ENCODE peak calls at places on chromosomes 6 and 20, in ten cellular contexts. N is neuronal stem cell, Q is breast epithelium, Y is left ventricle myocardium inferior, W is lung, O is pancreas, L is PC-3, C is endothelial cell of umbilical vein, H is heart left ventricle, E is RWPE2. Z is an unnamed sample.

GRCh38 chr6:114042267-114043075 is 71.5 kb upstream of the HDAC2 start:
- DNase-seq in E (no peak), Y (no peak), C (no peak), N (no peak), W (no peak), O (no peak), Q (no peak), L (no peak), H (no peak), Z (no peak)

GRCh38 chr6:138541793-138542481 is 42.6 kb upstream of the NHSL1 start:
- DNase-seq in N (no peak), Q (no peak), Y (no peak), C (peak; percentile 41), H (no peak), O (no peak), E (no peak), L (no peak), W (no peak), Z (no peak)

GRCh38 chr6:7271205-7271534 is 41.8 kb downstream of the SSR1 start:
- DNase-seq in Y (no peak), N (no peak), O (no peak), H (no peak), C (no peak), W (no peak), Q (no peak), E (no peak), L (no peak), Z (no peak)

GRCh38 chr6:40205801-40206200 is 271.5 kb upstream of the MOCS1 start:
- DNase-seq in E (no peak), Y (no peak), L (no peak), C (no peak), Q (no peak), O (no peak), H (no peak), N (no peak), W (no peak), Z (no peak)

GRCh38 chr6:150599199-150600002 is at the start of gene PLEKHG1:
- DNase-seq in L (peak; percentile 62), C (peak; percentile 58), O (peak; percentile 68), H (peak; percentile 83), Y (peak; percentile 80), N (peak; percentile 53), Q (peak; percentile 59), E (no peak), W (peak; percentile 69), Z (peak; percentile 96)

GRCh38 chr6:33621396-33622388 is 570 bp downstream of the ITPR3 start:
- DNase-seq in N (no peak), W (peak; percentile 77), E (no peak), Y (peak; percentile 58), H (no peak), O (peak; percentile 57), L (peak; percentile 49), C (peak; percentile 34), Q (no peak), Z (peak; percentile 86)

GRCh38 chr6:73262701-73263569 is at the start of gene KHDC1:
- DNase-seq in H (peak; percentile 27), E (no peak), N (peak; percentile 48), Y (peak; percentile 33), C (peak; percentile 44), L (peak; percentile 13), W (peak; percentile 35), Q (no peak), O (peak; percentile 32), Z (peak; percentile 90)

GRCh38 chr20:57657537-57658446 is 37.6 kb upstream of the ZBP1 start:
- DNase-seq in E (peak; percentile 97), Q (peak; percentile 84), H (peak; percentile 58), O (no peak), Y (peak; percentile 73), C (no peak), N (no peak), L (no peak), W (peak; percentile 64), Z (peak; percentile 85)

DNA sequence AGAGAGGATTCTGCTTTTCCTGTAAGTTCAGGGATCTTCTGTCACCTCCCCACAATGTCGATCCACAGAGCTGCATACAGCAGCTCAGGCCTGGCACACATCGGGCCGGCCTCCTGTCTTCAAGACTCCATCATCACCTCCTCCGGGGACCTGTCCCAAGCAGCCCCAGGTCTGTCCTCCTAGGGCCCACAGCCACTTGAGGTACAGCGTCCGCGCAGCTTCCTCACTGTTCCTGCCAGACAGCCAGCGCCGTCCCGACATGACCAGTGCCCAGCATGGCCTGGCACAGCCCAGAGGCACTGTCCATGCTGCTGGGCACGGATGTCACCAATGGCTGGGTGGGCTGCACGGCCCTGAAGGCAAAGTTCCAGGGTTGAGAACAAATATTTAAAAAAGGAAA is 101.6 kb downstream of the DLL1 start:
- DNase-seq in Y (no peak), O (no peak), Q (peak; percentile 16), H (no peak), N (no peak), W (no peak), E (no peak), L (no peak), C (no peak), Z (no peak)
- H3K36me3 ChIP-seq in Y (no peaks in the 10 kb centered on the region), O (no peaks in the 10 kb centered on the region), Q (no peaks in the 10 kb centered on the region), H (no peaks in the 10 kb centered on the region), N (no peaks in the 10 kb centered on the region), W (no peaks in the 10 kb centered on the region), E (no peaks in the 10 kb centered on the region), L (no peaks in the 10 kb centered on the region), C (no peaks in the 10 kb centered on the region), Z (no peaks in the 10 kb centered on the region)

GRCh38 chr6:96649926-96650325 is 87.0 kb downstream of the FHL5 start:
- DNase-seq in Q (no peak), C (no peak), Y (no peak), O (no peak), W (no peak), L (no peak), N (no peak), E (no peak), H (no peak), Z (no peak)
- H3K4me3 ChIP-seq in Q (no peak overlapping the region), C (no peak overlapping the region), Y (no peak overlapping the region), O (no peak overlapping the region), W (no peak overlapping the region), L (no peak overlapping the region), N (no peak overlapping the region), E (no peak overlapping the region), H (no peak overlapping the region), Z (no peak overlapping the region)

DNA sequence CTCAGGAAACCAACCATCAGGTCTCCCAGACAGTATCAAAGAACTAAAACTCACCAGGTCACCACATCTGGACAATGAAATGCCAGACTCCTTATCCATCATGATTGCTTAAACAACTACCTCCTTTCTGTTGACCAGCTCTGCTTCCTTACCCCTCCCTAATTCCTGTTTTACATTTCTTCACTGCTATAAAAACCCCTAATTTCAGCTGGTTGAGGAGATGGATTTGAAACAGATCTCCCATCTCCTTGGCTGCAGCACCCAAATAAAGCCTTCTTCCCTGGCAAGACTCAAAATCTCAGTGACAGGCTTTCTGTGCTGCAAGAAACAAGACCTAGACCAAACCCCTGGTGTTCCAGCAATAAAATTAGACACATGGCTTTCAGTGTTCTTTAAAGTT is 40.3 kb downstream of the MYLK4 start:
- DNase-seq in N (no peak), Q (no peak), E (no peak), Y (no peak), O (no peak), W (no peak), H (no peak), L (no peak), C (no peak), Z (no peak)
- H3K9me3 ChIP-seq in N (peaks cover 7% of the 10 kb centered on the region), Q (no peaks in the 10 kb centered on the region), E (no peaks in the 10 kb centered on the region), Y (peaks cover 9% of the 10 kb centered on the region), O (no peaks in the 10 kb centered on the region), W (peaks cover 6% of the 10 kb centered on the region), H (no peaks in the 10 kb centered on the region), L (peaks cover 15% of the 10 kb centered on the region), C (peaks cover 2% of the 10 kb centered on the region), Z (peaks cover 12% of the 10 kb centered on the region)

GRCh38 chr6:43610431-43610830 is 18.6 kb downstream of the GTPBP2 start:
- DNase-seq in N (no peak), O (no peak), W (no peak), Y (no peak), E (no peak), L (no peak), Q (no peak), C (no peak), H (no peak), Z (no peak)
- H3K36me3 ChIP-seq in N (peaks cover 92% of the 10 kb centered on the region), O (peaks cover 13% of the 10 kb centered on the region), W (peaks cover 19% of the 10 kb centered on the region), Y (peaks cover 58% of the 10 kb centered on the region), E (peaks cover 95% of the 10 kb centered on the region), L (peaks cover 3% of the 10 kb centered on the region), Q (no peaks in the 10 kb centered on the region), C (peaks cover 12% of the 10 kb centered on the region), H (peaks cover 15% of the 10 kb centered on the region), Z (peaks cover 49% of the 10 kb centered on the region)

GRCh38 chr20:37267684-37268313 is 6.2 kb upstream of the GHRH start:
- DNase-seq in C (no peak), Y (no peak), L (no peak), Q (no peak), H (no peak), E (peak; percentile 78), O (no peak), N (no peak), W (no peak), Z (no peak)
- H3K4me3 ChIP-seq in C (no peak overlapping the region), Y (no peak overlapping the region), L (no peak overlapping the region), Q (no peak overlapping the region), H (no peak overlapping the region), E (no peak overlapping the region), O (no peak overlapping the region), N (no peak overlapping the region), W (no peak overlapping the region), Z (no peak overlapping the region)

Z was measured in spleen.